ENCODE peak calls at places on chromosomes 7 and 10, in four cellular contexts. C, K, O and N are unnamed samples.

GRCh38 chr10:46539596-46540411 is 16.7 kb downstream of the GPRIN2 start:
- DNase-seq in C (no peak), O (no peak), K (no peak), N (no peak)

GRCh38 chr10:31152421-31153133 is 120.9 kb upstream of the ZNF438 start:
- DNase-seq in K (no peak), C (no peak), O (no peak), N (no peak)

GRCh38 chr10:129963831-129964501 is at the start of gene EBF3:
- DNase-seq in O (peak), K (no peak), C (peak), N (peak)

GRCh38 chr10:74991435-74991834 is 120.0 kb upstream of the SAMD8 start:
- DNase-seq in O (no peak), C (no peak), K (no peak), N (no peak)

GRCh38 chr10:100878291-100878910 is 34.4 kb upstream of the SLF2 start:
- DNase-seq in K (no peak), O (no peak), C (peak), N (peak)

GRCh38 chr10:120466006-120466405 is 9.0 kb downstream of the PLPP4 start:
- DNase-seq in K (no peak), C (no peak), O (no peak), N (no peak)

GRCh38 chr10:42987575-42987974 is 89.3 kb upstream of the RET start:
- DNase-seq in C (no peak), K (no peak), O (no peak), N (no peak)

GRCh38 chr7:155220881-155221280 is 76.8 kb upstream of the INSIG1 start:
- DNase-seq in K (no peak), C (no peak), O (no peak), N (no peak)

GRCh38 chr7:16365177-16365576 is 56.2 kb downstream of the CRPPA start:
- DNase-seq in O (no peak), K (no peak), C (no peak), N (no peak)

GRCh38 chr10:116155191-116155590 is 117.8 kb downstream of the GFRA1 start:
- DNase-seq in O (no peak), K (no peak), C (no peak), N (no peak)

GRCh38 chr7:16951483-16952080 is 69.8 kb upstream of the AGR3 start:
- DNase-seq in C (no peak), K (no peak), O (no peak), N (no peak)

GRCh38 chr10:63154546-63155387 is 21.6 kb downstream of the NRBF2 start:
- DNase-seq in O (no peak), K (no peak), C (no peak), N (no peak)

GRCh38 chr7:78437118-78437517 is 638.5 kb downstream of the PHTF2 start:
- DNase-seq in O (no peak), C (no peak), K (no peak), N (no peak)

GRCh38 chr10:104018471-104018870 is 51.5 kb downstream of the SLK start:
- DNase-seq in O (no peak), C (no peak), K (no peak), N (no peak)

GRCh38 chr10:71752391-71753090 is 20.8 kb downstream of the VSIR start:
- DNase-seq in O (no peak), K (no peak), C (no peak), N (no peak)